ENCODE peak calls at places on chromosomes 4 and X, in five cellular contexts. R is myocyte; T is AG04450; J is stimulated activated naive CD8-positive, alpha-beta T cell treated with anti-CD3 and anti-CD28 coated beads, Interleukin-15, amount 100 ng/mL, for 72 hours; I is glutamatergic neuron. Y is an unnamed sample.

GRCh38 chr4:114005569-114006442 is 26.4 kb upstream of the ARSJ start:
- DNase-seq in R (no peak), T (peak), J (no peak), I (no peak), Y (peak)

GRCh38 chrX:79325263-79325958 is 41.7 kb downstream of the ITM2A start:
- DNase-seq in R (no peak), T (no peak), J (no peak), I (no peak), Y (no peak)

GRCh38 chrX:136495043-136495442 is 2.3 kb upstream of the HTATSF1 start:
- DNase-seq in R (no peak), T (no peak), J (no peak), I (no peak), Y (no peak)

GRCh38 chr4:8386731-8387130 is 53.8 kb downstream of the ACOX3 start:
- DNase-seq in R (no peak), T (no peak), J (no peak), I (no peak), Y (no peak)

GRCh38 chrX:120514236-120514635 is 45.1 kb upstream of the LAMP2 start:
- DNase-seq in R (peak), T (no peak), J (no peak), I (no peak), Y (peak)

GRCh38 chrX:118346258-118347094 is 570 bp downstream of the WDR44 start:
- DNase-seq in R (no peak), T (no peak), J (peak), I (peak), Y (peak)

GRCh38 chrX:154378059-154378798 is 866 bp upstream of the EMD start:
- DNase-seq in R (peak), T (no peak), J (no peak), I (peak), Y (peak)

GRCh38 chr4:93243262-93243661 is 585.3 kb upstream of the ATOH1 start:
- DNase-seq in R (no peak), T (no peak), J (no peak), I (no peak), Y (no peak)

GRCh38 chr4:6938758-6939201 is 29.2 kb downstream of the TBC1D14 start:
- DNase-seq in R (no peak), T (no peak), J (no peak), I (peak), Y (no peak)

GRCh38 chrX:1529328-1529727 is 7.7 kb downstream of the P2RY8 start:
- DNase-seq in R (no peak), T (no peak), J (no peak), I (no peak), Y (no peak)

GRCh38 chrX:97700547-97700946 is 816.8 kb downstream of the RPA4 start:
- DNase-seq in R (no peak), T (no peak), J (no peak), I (no peak), Y (no peak)

GRCh38 chr4:163161536-163162205 is 5.0 kb downstream of the NAF1 start:
- DNase-seq in R (peak), T (peak), J (no peak), I (no peak), Y (peak)

GRCh38 chr4:151362404-151363164 is 37.2 kb upstream of the SH3D19 start:
- DNase-seq in R (peak), T (peak), J (peak), I (peak), Y (peak)

GRCh38 chrX:71184803-71185495 is 38.1 kb upstream of the GJB1 start:
- DNase-seq in R (no peak), T (no peak), J (no peak), I (no peak), Y (no peak)

GRCh38 chr4:25567253-25567652 is 88.4 kb upstream of the SLC34A2 start:
- DNase-seq in R (no peak), T (no peak), J (no peak), I (no peak), Y (no peak)

GRCh38 chr4:67909910-67910905 is 26.4 kb upstream of the TMPRSS11D start:
- DNase-seq in R (peak), T (no peak), J (no peak), I (no peak), Y (peak)

GRCh38 chrX:26651755-26652154 is 435.8 kb downstream of the MAGEB5 start:
- DNase-seq in R (no peak), T (no peak), J (no peak), I (no peak), Y (no peak)

GRCh38 chrX:103464774-103465117 is 54.5 kb downstream of the RAB40A start:
- DNase-seq in R (peak), T (peak), J (peak), I (peak), Y (peak)

GRCh38 chr4:148030486-148030885 is 298.6 kb downstream of the ARHGAP10 start:
- DNase-seq in R (peak), T (peak), J (no peak), I (no peak), Y (peak)